ENCODE peak calls at places on chromosomes 7 and 10, in five cellular contexts. One of them, this sample, is unnamed.

GRCh38 chr10:89550509-89550908 is 15.1 kb upstream of the SLC16A12 start:
- DNase-seq in ELF-1: no peak
- DNase-seq in fibroblast of pulmonary artery: peak
- DNase-seq in activated naive CD4-positive, alpha-beta T cell treated with Interleukin-2 at 50 U/mL for 16 hours: no peak
- DNase-seq in amniotic stem cell: no peak
- DNase-seq in this sample: peak

GRCh38 chr10:58991842-58992241 is 184.6 kb upstream of the PHYHIPL start:
- DNase-seq in ELF-1: no peak
- DNase-seq in fibroblast of pulmonary artery: no peak
- DNase-seq in activated naive CD4-positive, alpha-beta T cell treated with Interleukin-2 at 50 U/mL for 16 hours: no peak
- DNase-seq in amniotic stem cell: no peak
- DNase-seq in this sample: no peak

GRCh38 chr7:151782598-151783448 is 94.1 kb downstream of the PRKAG2 start:
- DNase-seq in ELF-1: peak
- DNase-seq in amniotic stem cell: peak
- DNase-seq in activated naive CD4-positive, alpha-beta T cell treated with Interleukin-2 at 50 U/mL for 16 hours: peak
- DNase-seq in fibroblast of pulmonary artery: peak
- DNase-seq in this sample: peak

GRCh38 chr10:124290095-124290795 is 128.5 kb downstream of the OAT start:
- DNase-seq in ELF-1: peak
- DNase-seq in fibroblast of pulmonary artery: peak
- DNase-seq in amniotic stem cell: no peak
- DNase-seq in activated naive CD4-positive, alpha-beta T cell treated with Interleukin-2 at 50 U/mL for 16 hours: no peak
- DNase-seq in this sample: peak

GRCh38 chr10:119301397-119301796 is 94.0 kb downstream of the GRK5 start:
- DNase-seq in ELF-1: no peak
- DNase-seq in fibroblast of pulmonary artery: no peak
- DNase-seq in amniotic stem cell: no peak
- DNase-seq in activated naive CD4-positive, alpha-beta T cell treated with Interleukin-2 at 50 U/mL for 16 hours: peak
- DNase-seq in this sample: no peak

GRCh38 chr7:35680403-35681013 is 14.4 kb downstream of the HERPUD2 start:
- DNase-seq in fibroblast of pulmonary artery: no peak
- DNase-seq in activated naive CD4-positive, alpha-beta T cell treated with Interleukin-2 at 50 U/mL for 16 hours: no peak
- DNase-seq in ELF-1: peak
- DNase-seq in amniotic stem cell: no peak
- DNase-seq in this sample: no peak

GRCh38 chr7:157690833-157691382 is 354.1 kb downstream of the DNAJB6 start:
- DNase-seq in fibroblast of pulmonary artery: peak
- DNase-seq in ELF-1: peak
- DNase-seq in amniotic stem cell: no peak
- DNase-seq in activated naive CD4-positive, alpha-beta T cell treated with Interleukin-2 at 50 U/mL for 16 hours: no peak
- DNase-seq in this sample: no peak

GRCh38 chr7:82444220-82445049 is 858 bp upstream of the CACNA2D1 start:
- DNase-seq in activated naive CD4-positive, alpha-beta T cell treated with Interleukin-2 at 50 U/mL for 16 hours: no peak
- DNase-seq in amniotic stem cell: peak
- DNase-seq in ELF-1: peak
- DNase-seq in fibroblast of pulmonary artery: peak
- DNase-seq in this sample: no peak

GRCh38 chr7:142356166-142356565 is 98.3 kb upstream of the PRSS58 start:
- DNase-seq in amniotic stem cell: no peak
- DNase-seq in activated naive CD4-positive, alpha-beta T cell treated with Interleukin-2 at 50 U/mL for 16 hours: no peak
- DNase-seq in fibroblast of pulmonary artery: no peak
- DNase-seq in ELF-1: no peak
- DNase-seq in this sample: no peak